ENCODE peak calls at places on chromosome 9, in ten cellular contexts. One of them, this sample, is unnamed. For H3K9me3 and H3K27me3, the result is how much of the 10 kb centered on the place peaks cover.

GRCh38 chr9:133334161-133334560 is 1.8 kb downstream of the SURF6 start:
- DNase-seq in cardiac muscle cell: no peak
- DNase-seq in right cardiac atrium: no peak
- DNase-seq in tibial nerve: no peak
- DNase-seq in GM12878: no peak
- DNase-seq in upper lobe of left lung: no peak
- DNase-seq in transverse colon: peak
- DNase-seq in sigmoid colon: peak
- DNase-seq in neuronal stem cell: no peak
- DNase-seq in H1: peak
- DNase-seq in this sample: no peak

GRCh38 chr9:13445123-13445522 is 165.6 kb upstream of the MPDZ start:
- DNase-seq in upper lobe of left lung: no peak
- DNase-seq in right cardiac atrium: no peak
- DNase-seq in neuronal stem cell: no peak
- DNase-seq in sigmoid colon: no peak
- DNase-seq in tibial nerve: no peak
- DNase-seq in H1: no peak
- DNase-seq in transverse colon: no peak
- DNase-seq in GM12878: no peak
- DNase-seq in cardiac muscle cell: no peak
- DNase-seq in this sample: no peak

GRCh38 chr9:19517202-19517942 is 108.6 kb downstream of the ACER2 start:
- DNase-seq in neuronal stem cell: no peak
- DNase-seq in H1: peak
- DNase-seq in right cardiac atrium: no peak
- DNase-seq in transverse colon: no peak
- DNase-seq in upper lobe of left lung: no peak
- DNase-seq in cardiac muscle cell: no peak
- DNase-seq in GM12878: no peak
- DNase-seq in sigmoid colon: no peak
- DNase-seq in tibial nerve: no peak
- DNase-seq in this sample: no peak

GRCh38 chr9:20770947-20771346 is 86.9 kb downstream of the FOCAD start:
- DNase-seq in H1: no peak
- DNase-seq in sigmoid colon: no peak
- DNase-seq in neuronal stem cell: no peak
- DNase-seq in GM12878: no peak
- DNase-seq in upper lobe of left lung: no peak
- DNase-seq in cardiac muscle cell: no peak
- DNase-seq in tibial nerve: no peak
- DNase-seq in right cardiac atrium: no peak
- DNase-seq in transverse colon: no peak
- DNase-seq in this sample: no peak

GRCh38 chr9:10173561-10173960 is 439.2 kb downstream of the PTPRD start:
- DNase-seq in transverse colon: no peak
- DNase-seq in neuronal stem cell: no peak
- DNase-seq in H1: no peak
- DNase-seq in sigmoid colon: no peak
- DNase-seq in GM12878: no peak
- DNase-seq in cardiac muscle cell: no peak
- DNase-seq in right cardiac atrium: no peak
- DNase-seq in tibial nerve: no peak
- DNase-seq in upper lobe of left lung: no peak
- DNase-seq in this sample: no peak

GRCh38 chr9:21933281-21933680 is 60.9 kb downstream of the CDKN2A start:
- DNase-seq in right cardiac atrium: no peak
- DNase-seq in sigmoid colon: no peak
- DNase-seq in upper lobe of left lung: no peak
- DNase-seq in neuronal stem cell: no peak
- DNase-seq in tibial nerve: no peak
- DNase-seq in GM12878: no peak
- DNase-seq in H1: peak
- DNase-seq in transverse colon: no peak
- DNase-seq in cardiac muscle cell: no peak
- DNase-seq in this sample: no peak

GRCh38 chr9:8600914-8601680 is 801.5 kb upstream of the DMAC1 start:
- DNase-seq in right cardiac atrium: no peak
- DNase-seq in cardiac muscle cell: no peak
- DNase-seq in tibial nerve: no peak
- DNase-seq in GM12878: no peak
- DNase-seq in transverse colon: no peak
- DNase-seq in H1: no peak
- DNase-seq in neuronal stem cell: no peak
- DNase-seq in upper lobe of left lung: no peak
- DNase-seq in sigmoid colon: peak
- DNase-seq in this sample: no peak

GRCh38 chr9:6307551-6308096 is 20.6 kb upstream of the TPD52L3 start:
- DNase-seq in right cardiac atrium: no peak
- DNase-seq in upper lobe of left lung: no peak
- DNase-seq in cardiac muscle cell: no peak
- DNase-seq in H1: no peak
- DNase-seq in transverse colon: no peak
- DNase-seq in tibial nerve: no peak
- DNase-seq in GM12878: no peak
- DNase-seq in neuronal stem cell: no peak
- DNase-seq in sigmoid colon: no peak
- DNase-seq in this sample: no peak

GRCh38 chr9:98287383-98287782 is 31.9 kb upstream of the TBC1D2 start:
- DNase-seq in tibial nerve: no peak
- DNase-seq in neuronal stem cell: no peak
- DNase-seq in transverse colon: no peak
- DNase-seq in cardiac muscle cell: no peak
- DNase-seq in GM12878: no peak
- DNase-seq in upper lobe of left lung: no peak
- DNase-seq in sigmoid colon: no peak
- DNase-seq in H1: no peak
- DNase-seq in right cardiac atrium: no peak
- DNase-seq in this sample: no peak

GRCh38 chr9:92140074-92140753 is 25.0 kb upstream of the SPTLC1 start:
- DNase-seq in right cardiac atrium: peak
- DNase-seq in H1: peak
- DNase-seq in neuronal stem cell: peak
- DNase-seq in GM12878: no peak
- DNase-seq in tibial nerve: peak
- DNase-seq in cardiac muscle cell: peak
- DNase-seq in transverse colon: peak
- DNase-seq in upper lobe of left lung: peak
- DNase-seq in sigmoid colon: peak
- DNase-seq in this sample: peak

GRCh38 chr9:29439961-29440360 is 1866.7 kb upstream of the C9orf72 start:
- DNase-seq in H1: no peak
- DNase-seq in tibial nerve: no peak
- DNase-seq in GM12878: no peak
- DNase-seq in cardiac muscle cell: no peak
- DNase-seq in sigmoid colon: no peak
- DNase-seq in neuronal stem cell: no peak
- DNase-seq in upper lobe of left lung: no peak
- DNase-seq in transverse colon: no peak
- DNase-seq in right cardiac atrium: no peak
- DNase-seq in this sample: no peak

GRCh38 chr9:88747768-88748167 is 212.8 kb downstream of the NXNL2 start:
- DNase-seq in sigmoid colon: peak
- DNase-seq in right cardiac atrium: peak
- DNase-seq in H1: no peak
- DNase-seq in tibial nerve: peak
- DNase-seq in transverse colon: no peak
- DNase-seq in GM12878: no peak
- DNase-seq in upper lobe of left lung: no peak
- DNase-seq in neuronal stem cell: no peak
- DNase-seq in cardiac muscle cell: no peak
- DNase-seq in this sample: no peak

GRCh38 chr9:101140728-101141127 is 112.2 kb downstream of the PLPPR1 start:
- DNase-seq in neuronal stem cell: no peak
- DNase-seq in tibial nerve: no peak
- DNase-seq in right cardiac atrium: no peak
- DNase-seq in cardiac muscle cell: no peak
- DNase-seq in GM12878: no peak
- DNase-seq in H1: no peak
- DNase-seq in upper lobe of left lung: no peak
- DNase-seq in sigmoid colon: no peak
- DNase-seq in transverse colon: no peak
- DNase-seq in this sample: no peak
- H3K27ac ChIP-seq in neuronal stem cell: no peak
- H3K27ac ChIP-seq in tibial nerve: no peak
- H3K27ac ChIP-seq in right cardiac atrium: no peak
- H3K27ac ChIP-seq in cardiac muscle cell: no peak
- H3K27ac ChIP-seq in GM12878: no peak
- H3K27ac ChIP-seq in H1: no peak
- H3K27ac ChIP-seq in upper lobe of left lung: no peak
- H3K27ac ChIP-seq in sigmoid colon: no peak
- H3K27ac ChIP-seq in transverse colon: no peak
- H3K27ac ChIP-seq in this sample: no peak

GRCh38 chr9:131260751-131261452 is 15.4 kb downstream of the FAM78A start:
- DNase-seq in sigmoid colon: no peak
- DNase-seq in GM12878: no peak
- DNase-seq in tibial nerve: no peak
- DNase-seq in transverse colon: no peak
- DNase-seq in H1: no peak
- DNase-seq in neuronal stem cell: no peak
- DNase-seq in right cardiac atrium: no peak
- DNase-seq in upper lobe of left lung: peak
- DNase-seq in cardiac muscle cell: no peak
- DNase-seq in this sample: no peak
- H3K9me3 ChIP-seq in sigmoid colon: under half
- H3K9me3 ChIP-seq in GM12878: under half
- H3K9me3 ChIP-seq in tibial nerve: under half
- H3K9me3 ChIP-seq in transverse colon: under half
- H3K9me3 ChIP-seq in H1: under half
- H3K9me3 ChIP-seq in neuronal stem cell: under half
- H3K9me3 ChIP-seq in right cardiac atrium: under half
- H3K9me3 ChIP-seq in upper lobe of left lung: under half
- H3K9me3 ChIP-seq in cardiac muscle cell: under half
- H3K9me3 ChIP-seq in this sample: under half

GRCh38 chr9:129708799-129709198 is 43.4 kb downstream of the PRRX2 start:
- DNase-seq in sigmoid colon: no peak
- DNase-seq in cardiac muscle cell: peak
- DNase-seq in upper lobe of left lung: no peak
- DNase-seq in right cardiac atrium: no peak
- DNase-seq in H1: no peak
- DNase-seq in GM12878: no peak
- DNase-seq in tibial nerve: no peak
- DNase-seq in transverse colon: no peak
- DNase-seq in neuronal stem cell: no peak
- DNase-seq in this sample: no peak

GRCh38 chr9:129714393-129715051 is 38.3 kb downstream of the PTGES start:
- DNase-seq in neuronal stem cell: no peak
- DNase-seq in upper lobe of left lung: no peak
- DNase-seq in transverse colon: no peak
- DNase-seq in tibial nerve: no peak
- DNase-seq in right cardiac atrium: no peak
- DNase-seq in sigmoid colon: no peak
- DNase-seq in cardiac muscle cell: no peak
- DNase-seq in GM12878: no peak
- DNase-seq in H1: no peak
- DNase-seq in this sample: no peak

GRCh38 chr9:129712595-129713524 is 40.0 kb downstream of the PTGES start:
- DNase-seq in upper lobe of left lung: no peak
- DNase-seq in cardiac muscle cell: no peak
- DNase-seq in right cardiac atrium: no peak
- DNase-seq in H1: no peak
- DNase-seq in tibial nerve: no peak
- DNase-seq in transverse colon: no peak
- DNase-seq in sigmoid colon: no peak
- DNase-seq in GM12878: no peak
- DNase-seq in neuronal stem cell: peak
- DNase-seq in this sample: no peak

GRCh38 chr9:129704797-129705196 is 39.4 kb downstream of the PRRX2 start:
- DNase-seq in cardiac muscle cell: no peak
- DNase-seq in right cardiac atrium: no peak
- DNase-seq in transverse colon: no peak
- DNase-seq in GM12878: no peak
- DNase-seq in tibial nerve: no peak
- DNase-seq in upper lobe of left lung: no peak
- DNase-seq in sigmoid colon: no peak
- DNase-seq in neuronal stem cell: no peak
- DNase-seq in H1: no peak
- DNase-seq in this sample: no peak

DNA sequence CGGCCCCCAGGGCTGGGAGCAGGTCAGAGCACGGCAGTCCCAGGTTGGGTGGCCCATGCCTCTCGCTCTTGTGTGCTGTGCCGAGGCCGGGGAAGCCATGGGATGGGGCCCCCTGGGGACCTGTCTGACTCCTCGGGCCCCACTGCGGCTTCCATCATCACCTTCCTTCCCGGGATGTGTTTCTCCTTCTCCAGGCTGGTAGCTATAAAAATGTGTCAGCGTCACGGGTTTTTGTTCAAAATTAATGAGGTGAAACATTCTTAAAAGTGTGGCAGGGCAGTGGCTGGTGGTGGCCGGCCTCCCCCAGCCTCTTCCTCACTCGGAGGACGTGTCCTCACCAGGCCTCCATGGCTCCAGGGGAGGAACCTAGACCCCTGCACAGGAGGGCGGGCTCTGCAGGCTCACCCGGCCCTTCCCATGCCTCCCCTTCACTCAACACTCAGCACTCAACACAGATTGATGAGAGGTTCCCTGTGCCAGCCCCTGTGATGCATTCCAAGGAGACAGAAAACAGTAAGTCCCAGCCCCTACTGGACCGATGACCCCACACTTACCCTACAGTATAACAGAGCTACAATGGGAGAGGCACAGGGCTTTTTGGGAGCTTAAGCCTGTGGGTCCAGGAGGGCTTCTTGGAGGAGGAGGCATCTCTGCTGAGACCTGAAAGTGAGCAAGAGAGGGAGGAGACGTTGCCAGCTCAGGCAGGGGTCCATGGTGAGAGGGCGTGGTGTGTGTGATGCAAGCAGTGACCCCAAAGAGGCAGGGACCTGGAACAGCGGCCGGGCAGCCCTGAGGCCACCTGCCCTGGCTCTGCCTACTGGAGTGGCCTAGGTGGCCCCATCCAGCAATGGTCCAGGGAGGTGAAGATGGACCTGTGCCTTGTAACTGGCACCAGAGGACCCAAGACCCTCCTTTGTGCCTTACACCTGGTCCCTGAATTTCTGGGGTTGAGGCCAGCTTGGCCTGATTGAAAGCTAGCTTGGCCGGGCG is 43.1 kb downstream of the PTGES start:
- DNase-seq in GM12878: no peak
- DNase-seq in tibial nerve: no peak
- DNase-seq in right cardiac atrium: no peak
- DNase-seq in sigmoid colon: no peak
- DNase-seq in H1: no peak
- DNase-seq in cardiac muscle cell: peak
- DNase-seq in neuronal stem cell: no peak
- DNase-seq in transverse colon: no peak
- DNase-seq in upper lobe of left lung: no peak
- DNase-seq in this sample: no peak
- H3K27me3 ChIP-seq in GM12878: under half
- H3K27me3 ChIP-seq in tibial nerve: under half
- H3K27me3 ChIP-seq in right cardiac atrium: under half
- H3K27me3 ChIP-seq in sigmoid colon: under half
- H3K27me3 ChIP-seq in H1: under half
- H3K27me3 ChIP-seq in cardiac muscle cell: under half
- H3K27me3 ChIP-seq in neuronal stem cell: under half
- H3K27me3 ChIP-seq in transverse colon: under half
- H3K27me3 ChIP-seq in upper lobe of left lung: under half
- H3K27me3 ChIP-seq in this sample: under half

DNA sequence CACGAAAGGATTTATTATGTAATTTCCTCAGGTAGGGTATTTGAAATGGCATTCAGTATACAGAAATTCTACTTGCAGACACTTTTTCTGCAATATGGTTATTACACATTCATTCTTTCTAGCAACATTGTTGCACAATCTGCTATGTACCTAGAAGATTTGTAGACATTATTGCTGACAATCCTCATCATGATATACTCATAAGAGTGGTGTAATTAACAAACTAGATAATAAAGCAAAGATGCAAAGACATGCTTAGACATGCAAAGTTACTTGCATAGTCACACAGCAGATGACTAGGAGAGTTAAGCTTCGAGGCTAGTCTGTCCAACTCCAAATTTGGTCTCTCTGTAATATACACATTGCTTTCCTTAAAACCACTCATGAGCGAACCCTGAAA is 317.1 kb downstream of the ASTN2 start:
- DNase-seq in sigmoid colon: no peak
- DNase-seq in upper lobe of left lung: no peak
- DNase-seq in tibial nerve: no peak
- DNase-seq in right cardiac atrium: no peak
- DNase-seq in GM12878: no peak
- DNase-seq in H1: no peak
- DNase-seq in cardiac muscle cell: no peak
- DNase-seq in transverse colon: no peak
- DNase-seq in neuronal stem cell: no peak
- DNase-seq in this sample: no peak
- H3K27ac ChIP-seq in sigmoid colon: no peak
- H3K27ac ChIP-seq in upper lobe of left lung: no peak
- H3K27ac ChIP-seq in tibial nerve: no peak
- H3K27ac ChIP-seq in right cardiac atrium: no peak
- H3K27ac ChIP-seq in GM12878: no peak
- H3K27ac ChIP-seq in H1: no peak
- H3K27ac ChIP-seq in cardiac muscle cell: no peak
- H3K27ac ChIP-seq in transverse colon: no peak
- H3K27ac ChIP-seq in neuronal stem cell: no peak
- H3K27ac ChIP-seq in this sample: no peak

This sample was measured in CD4-positive, alpha-beta T cell.